ENCODE peak calls at places on chromosomes 5 and 9, in eight cellular contexts. G is lower leg skin, E is breast epithelium, X is stomach, J is K562, S is gastrocnemius medialis, M is IMR-90, N is A549. D is an unnamed sample.

GRCh38 chr5:11733840-11734192 is 170.4 kb downstream of the CTNND2 start:
- DNase-seq in G (no peak), E (no peak), X (no peak), J (no peak), S (no peak), M (no peak), N (no peak), D (no peak)

GRCh38 chr5:35004200-35004599 is 43.5 kb downstream of the AGXT2 start:
- DNase-seq in G (no peak), E (no peak), X (no peak), J (no peak), S (no peak), M (no peak), N (no peak), D (no peak)

GRCh38 chr9:98635374-98635773 is 73.4 kb downstream of the GABBR2 start:
- DNase-seq in G (no peak), E (no peak), X (no peak), J (no peak), S (no peak), M (peak; percentile 62), N (no peak), D (no peak)

GRCh38 chr5:134458676-134459403 is 47.2 kb upstream of the CDKN2AIPNL start:
- DNase-seq in G (no peak), E (no peak), X (no peak), J (peak; percentile 8), S (peak; percentile 58), M (no peak), N (no peak), D (no peak)

GRCh38 chr5:142478116-142478515 is 153.3 kb upstream of the SPRY4 start:
- DNase-seq in G (no peak), E (no peak), X (no peak), J (no peak), S (no peak), M (no peak), N (no peak), D (no peak)

GRCh38 chr9:93843396-93843795 is 111.8 kb downstream of the BARX1 start:
- DNase-seq in G (no peak), E (no peak), X (no peak), J (no peak), S (no peak), M (no peak), N (no peak), D (no peak)

GRCh38 chr9:122383992-122384461 is 13.2 kb downstream of the PTGS1 start:
- DNase-seq in G (no peak), E (no peak), X (no peak), J (no peak), S (no peak), M (peak; percentile 61), N (no peak), D (no peak)

GRCh38 chr9:117644607-117645244 is 59.5 kb upstream of the TLR4 start:
- DNase-seq in G (peak; percentile 65), E (peak; percentile 75), X (peak; percentile 78), J (peak; percentile 39), S (peak; percentile 14), M (peak; percentile 49), N (peak; percentile 18), D (peak; percentile 83)

GRCh38 chr9:2215941-2216441 is 200.8 kb downstream of the SMARCA2 start:
- DNase-seq in G (no peak), E (no peak), X (no peak), J (no peak), S (no peak), M (no peak), N (no peak), D (no peak)

GRCh38 chr9:93590609-93591234 is 14.3 kb downstream of the PHF2 start:
- DNase-seq in G (no peak), E (no peak), X (no peak), J (no peak), S (no peak), M (no peak), N (no peak), D (no peak)

GRCh38 chr5:33311893-33312292 is 128.9 kb upstream of the TARS1 start:
- DNase-seq in G (no peak), E (no peak), X (no peak), J (no peak), S (no peak), M (peak; percentile 99), N (no peak), D (no peak)

GRCh38 chr5:79547429-79547822 is 33.5 kb upstream of the HOMER1 start:
- DNase-seq in G (no peak), E (no peak), X (no peak), J (no peak), S (peak; percentile 53), M (no peak), N (no peak), D (no peak)

GRCh38 chr5:133420440-133421301 is 191.7 kb downstream of the FSTL4 start:
- DNase-seq in G (no peak), E (peak; percentile 37), X (no peak), J (no peak), S (no peak), M (no peak), N (no peak), D (no peak)
- H3K4me3 ChIP-seq in G (no peak overlapping the region), E (no peak overlapping the region), X (no peak overlapping the region), J (no peak overlapping the region), S (no peak overlapping the region), M (no peak overlapping the region), N (no peak overlapping the region), D (no peak overlapping the region)

GRCh38 chr5:169637856-169638190 is 748 bp downstream of the DOCK2 start:
- DNase-seq in G (no peak), E (no peak), X (peak; percentile 39), J (no peak), S (no peak), M (no peak), N (no peak), D (no peak)
- TF ChIP-seq POLR2A in G (no peak), E (no peak), X (no peak), J (no peak), S (no peak), M (no peak), N (no peak), D (no peak)

DNA sequence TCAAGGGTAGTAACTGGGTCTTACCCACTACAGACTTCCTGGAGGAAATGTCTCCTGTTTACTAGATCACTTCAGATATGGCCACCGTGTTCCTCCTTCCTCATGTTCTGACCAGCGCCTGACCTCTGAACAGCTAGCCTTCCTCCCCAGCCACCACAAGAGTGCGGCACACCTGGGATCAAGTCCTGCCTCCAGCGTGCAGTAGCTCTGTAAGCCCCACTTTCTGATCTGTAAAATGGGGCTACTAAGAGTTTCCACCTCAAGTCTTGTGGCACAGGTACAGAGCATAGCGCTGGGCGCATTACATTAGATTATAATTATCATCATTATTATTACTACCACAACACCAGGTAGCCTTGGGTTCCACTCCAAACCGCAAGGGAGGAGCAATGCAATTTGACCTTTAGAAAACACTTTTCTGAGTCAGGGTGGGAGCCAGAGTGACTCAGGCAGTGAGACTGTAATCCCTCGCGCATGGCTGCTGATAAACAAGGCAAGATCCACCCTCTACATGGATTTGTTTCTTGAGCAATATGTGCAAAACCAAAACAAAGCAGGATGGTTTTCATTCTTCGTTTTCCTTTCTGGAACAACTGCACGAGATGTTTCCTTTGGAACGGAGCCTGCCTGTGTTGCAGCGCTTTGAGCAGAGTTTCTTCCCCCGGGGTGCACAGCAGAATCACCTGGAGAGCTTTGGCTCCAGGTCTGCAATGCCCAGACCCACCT is 65.0 kb upstream of the ANGPTL2 start:
- DNase-seq in G (peak; percentile 86), E (no peak), X (peak; percentile 60), J (peak; percentile 62), S (peak; percentile 84), M (peak; percentile 99), N (peak; percentile 60), D (peak; percentile 78)
- H3K4me3 ChIP-seq in G (no peak overlapping the region), E (peak overlapping the region; percentile 22), X (no peak overlapping the region), J (no peak overlapping the region), S (no peak overlapping the region), M (no peak overlapping the region), N (no peak overlapping the region), D (no peak overlapping the region)

GRCh38 chr5:179616002-179616594 is 7.4 kb downstream of the HNRNPH1 start:
- DNase-seq in G (no peak), E (no peak), X (no peak), J (no peak), S (no peak), M (no peak), N (no peak), D (no peak)

GRCh38 chr5:179614745-179615144 is 8.7 kb downstream of the HNRNPH1 start:
- DNase-seq in G (no peak), E (no peak), X (no peak), J (no peak), S (no peak), M (no peak), N (no peak), D (no peak)

GRCh38 chr5:179613460-179614071 is 9.9 kb downstream of the HNRNPH1 start:
- DNase-seq in G (no peak), E (no peak), X (no peak), J (no peak), S (no peak), M (no peak), N (no peak), D (no peak)

GRCh38 chr5:179612577-179613459 is 10.7 kb downstream of the HNRNPH1 start:
- DNase-seq in G (no peak), E (no peak), X (no peak), J (no peak), S (no peak), M (no peak), N (no peak), D (no peak)

GRCh38 chr5:179615203-179615602 is 8.3 kb downstream of the HNRNPH1 start:
- DNase-seq in G (no peak), E (no peak), X (no peak), J (no peak), S (no peak), M (peak; percentile 51), N (no peak), D (no peak)
- TF ChIP-seq POLR2A in G (no peak), E (no peak), X (no peak), J (no peak), S (no peak), M (no peak), N (no peak), D (no peak)

GRCh38 chr9:17930091-17930490 is 351.2 kb downstream of the SH3GL2 start:
- DNase-seq in G (no peak), E (no peak), X (peak; percentile 27), J (no peak), S (no peak), M (no peak), N (no peak), D (no peak)
- H3K4me3 ChIP-seq in G (no peak overlapping the region), E (no peak overlapping the region), X (no peak overlapping the region), J (no peak overlapping the region), S (no peak overlapping the region), M (no peak overlapping the region), N (no peak overlapping the region), D (no peak overlapping the region)

GRCh38 chr9:129201289-129201688 is 23.2 kb upstream of the IER5L start:
- DNase-seq in G (no peak), E (no peak), X (no peak), J (no peak), S (no peak), M (no peak), N (no peak), D (no peak)

GRCh38 chr9:129203556-129203909 is 25.5 kb upstream of the IER5L start:
- DNase-seq in G (no peak), E (no peak), X (no peak), J (no peak), S (no peak), M (no peak), N (no peak), D (no peak)

GRCh38 chr9:129200255-129200654 is 22.2 kb upstream of the IER5L start:
- DNase-seq in G (no peak), E (no peak), X (no peak), J (no peak), S (no peak), M (no peak), N (no peak), D (no peak)

GRCh38 chr9:129204840-129205239 is 26.8 kb upstream of the IER5L start:
- DNase-seq in G (no peak), E (no peak), X (no peak), J (no peak), S (no peak), M (no peak), N (no peak), D (no peak)

GRCh38 chr9:129202613-129203555 is 24.8 kb upstream of the IER5L start:
- DNase-seq in G (peak; percentile 80), E (peak; percentile 80), X (peak; percentile 87), J (peak; percentile 96), S (peak; percentile 61), M (peak; percentile 63), N (peak; percentile 76), D (peak; percentile 92)
- TF ChIP-seq POLR2A in G (no peak), E (peak; percentile 35), X (no peak), J (no peak), S (peak; percentile 49), M (peak; percentile 29), N (peak; percentile 9), D (no peak)